ENCODE peak calls at places on chromosomes 4 and X, in four cellular contexts. V, L, A and K are unnamed samples.

GRCh38 chrX:120309873-120310730 is 1.2 kb downstream of the TMEM255A start:
- DNase-seq in L (no peak), V (peak), A (peak), K (no peak)

GRCh38 chrX:154368630-154369452 is 5.6 kb downstream of the FLNA start:
- DNase-seq in V (peak), A (peak), L (peak), K (peak)

GRCh38 chr4:140372607-140373327 is 679 bp upstream of the SCOC start:
- DNase-seq in L (peak), V (peak), A (peak), K (no peak)

GRCh38 chr4:14810121-14810520 is 192.2 kb upstream of the CPEB2 start:
- DNase-seq in A (no peak), V (no peak), L (no peak), K (no peak)

GRCh38 chr4:138311771-138312535 is 69.8 kb upstream of the SLC7A11 start:
- DNase-seq in V (peak), L (peak), A (peak), K (no peak)

GRCh38 chr4:39044947-39045734 is 12.9 kb upstream of the TMEM156 start:
- DNase-seq in A (peak), L (peak), V (peak), K (no peak)

GRCh38 chrX:46298821-46299220 is 246.4 kb downstream of the ZNF674 start:
- DNase-seq in L (no peak), V (peak), A (peak), K (no peak)

GRCh38 chrX:7709845-7710244 is 133.1 kb upstream of the VCX start:
- DNase-seq in A (no peak), L (no peak), V (no peak), K (no peak)

GRCh38 chr4:183770900-183771299 is 111.8 kb downstream of the TRAPPC11 start:
- DNase-seq in V (no peak), A (no peak), L (no peak), K (no peak)

GRCh38 chrX:49171752-49172279 is at the start of gene PLP2:
- DNase-seq in L (peak), V (peak), A (peak), K (peak)

GRCh38 chr4:54746228-54746627 is 88.5 kb downstream of the KIT start:
- DNase-seq in V (no peak), L (no peak), A (peak), K (no peak)

GRCh38 chr4:147485167-147485566 is 4.3 kb downstream of the EDNRA start:
- DNase-seq in A (no peak), L (no peak), V (no peak), K (no peak)

GRCh38 chrX:129781134-129782014 is 1.6 kb downstream of the SASH3 start:
- DNase-seq in L (no peak), A (no peak), V (no peak), K (peak)

GRCh38 chrX:151773434-151773833 is 38.9 kb downstream of the CNGA2 start:
- DNase-seq in V (no peak), A (no peak), L (no peak), K (no peak)

GRCh38 chr4:6333301-6334202 is 63.9 kb downstream of the WFS1 start:
- DNase-seq in L (peak), V (peak), A (peak), K (no peak)